ENCODE peak calls at places on chromosomes 11 and 22, in four cellular contexts. E, N, H and L are unnamed samples.

GRCh38 chr22:19818264-19819208 is 36.1 kb downstream of the GNB1L start:
- DNase-seq in H (no peak), E (no peak), N (no peak), L (peak; percentile 30)

GRCh38 chr11:134230339-134230738 is 5.9 kb downstream of the VPS26B start:
- DNase-seq in H (no peak), E (no peak), N (no peak), L (no peak)

GRCh38 chr22:41935015-41935908 is 8.7 kb upstream of the TNFRSF13C start:
- DNase-seq in H (no peak), E (no peak), N (no peak), L (no peak)

GRCh38 chr22:46050451-46050845 is 73.5 kb upstream of the WNT7B start:
- DNase-seq in E (no peak), H (no peak), N (no peak), L (no peak)

GRCh38 chr11:27385245-27385644 is 22.2 kb upstream of the CCDC34 start:
- DNase-seq in H (no peak), N (no peak), E (no peak), L (no peak)

GRCh38 chr11:72577271-72577681 is 96.9 kb downstream of the PDE2A start:
- DNase-seq in E (no peak), H (no peak), N (no peak), L (no peak)

GRCh38 chr11:40306938-40307548 is 1152.4 kb downstream of the LRRC4C start:
- DNase-seq in E (peak; percentile 28), N (no peak), H (peak; percentile 16), L (peak; percentile 60)

GRCh38 chr22:43263645-43264514 is 76.9 kb upstream of the TTLL12 start:
- DNase-seq in N (peak; percentile 85), E (peak; percentile 71), H (peak; percentile 68), L (peak; percentile 66)

GRCh38 chr11:36512016-36512415 is 1.9 kb upstream of the TRAF6 start:
- DNase-seq in N (no peak), H (no peak), E (no peak), L (no peak)

GRCh38 chr11:126484266-126484665 is 128.8 kb downstream of the ST3GAL4 start:
- DNase-seq in E (no peak), N (no peak), H (no peak), L (no peak)

GRCh38 chr11:109304159-109304558 is 117.8 kb upstream of the C11orf87 start:
- DNase-seq in N (no peak), E (no peak), H (no peak), L (no peak)

GRCh38 chr11:12150831-12151382 is 40.5 kb downstream of the MICAL2 start:
- DNase-seq in E (no peak), N (no peak), H (no peak), L (no peak)

GRCh38 chr11:117836077-117836960 is 11.8 kb upstream of the FXYD2 start:
- DNase-seq in N (no peak), E (no peak), H (no peak), L (no peak)

GRCh38 chr11:1820463-1821325 is 14.1 kb upstream of the SYT8 start:
- DNase-seq in E (no peak), N (no peak), H (no peak), L (no peak)

GRCh38 chr22:39592104-39593060 is 21.8 kb downstream of the CACNA1I start:
- DNase-seq in H (no peak), E (no peak), N (no peak), L (peak; percentile 49)

GRCh38 chr11:697028-697491 is 1.4 kb downstream of the TMEM80 start:
- DNase-seq in N (peak; percentile 56), H (no peak), E (no peak), L (no peak)

GRCh38 chr11:68859123-68859522 is 17.4 kb upstream of the CPT1A start:
- DNase-seq in E (no peak), N (no peak), H (no peak), L (no peak)

GRCh38 chr11:17873571-17873970 is 139.0 kb downstream of the KCNC1 start:
- DNase-seq in E (no peak), N (no peak), H (no peak), L (no peak)

GRCh38 chr11:86623041-86623621 is 49.3 kb downstream of the ME3 start:
- DNase-seq in E (no peak), N (no peak), H (no peak), L (no peak)

GRCh38 chr22:25572708-25573161 is 8.3 kb downstream of the GRK3 start:
- DNase-seq in H (no peak), N (peak; percentile 80), E (no peak), L (no peak)

GRCh38 chr11:18347471-18348125 is 25.2 kb downstream of the GTF2H1 start:
- DNase-seq in E (no peak), N (no peak), H (no peak), L (no peak)

GRCh38 chr11:116786360-116786759 is 1.5 kb downstream of the ZPR1 start:
- DNase-seq in N (no peak), E (no peak), H (no peak), L (no peak)

GRCh38 chr11:28223994-28224393 is 115.8 kb downstream of the METTL15 start:
- DNase-seq in H (no peak), N (no peak), E (no peak), L (no peak)

GRCh38 chr11:116215471-116216113 is 557.2 kb downstream of the BUD13 start:
- DNase-seq in N (no peak), H (peak; percentile 32), E (no peak), L (no peak)

GRCh38 chr11:129894281-129895125 is 875 bp downstream of the NFRKB start:
- DNase-seq in E (no peak), H (no peak), N (no peak), L (no peak)

GRCh38 chr22:28369849-28370248 is 309.8 kb downstream of the TTC28 start:
- DNase-seq in H (no peak), E (peak; percentile 21), N (no peak), L (no peak)

GRCh38 chr11:7473702-7474101 is 11.6 kb upstream of the OLFML1 start:
- DNase-seq in N (peak; percentile 40), H (no peak), E (no peak), L (no peak)

GRCh38 chr11:64564419-64564818 is 26.6 kb upstream of the SLC22A12 start:
- DNase-seq in H (no peak), E (no peak), N (no peak), L (no peak)

GRCh38 chr11:76164081-76164480 is 42.2 kb downstream of the WNT11 start:
- DNase-seq in E (no peak), H (no peak), N (no peak), L (no peak)

GRCh38 chr11:119371778-119372182 is 9.7 kb downstream of the USP2 start:
- DNase-seq in N (no peak), H (no peak), E (no peak), L (peak; percentile 44)

GRCh38 chr11:58465690-58466089 is 23.7 kb upstream of the OR5B12 start:
- DNase-seq in H (no peak), E (no peak), N (no peak), L (no peak)

GRCh38 chr11:5690216-5690615 is 626 bp downstream of the TRIM22 start:
- DNase-seq in H (no peak), N (no peak), E (no peak), L (no peak)

GRCh38 chr22:32512267-32512982 is 37.8 kb downstream of the FBXO7 start:
- DNase-seq in E (no peak), N (no peak), H (no peak), L (no peak)

GRCh38 chr22:35552186-35552842 is 11.7 kb downstream of the RASD2 start:
- DNase-seq in H (peak; percentile 99), N (no peak), E (peak; percentile 91), L (peak; percentile 87)
- TF ChIP-seq FOXM1 in H (no peak), N (no peak), E (no peak), L (no peak)

DNA sequence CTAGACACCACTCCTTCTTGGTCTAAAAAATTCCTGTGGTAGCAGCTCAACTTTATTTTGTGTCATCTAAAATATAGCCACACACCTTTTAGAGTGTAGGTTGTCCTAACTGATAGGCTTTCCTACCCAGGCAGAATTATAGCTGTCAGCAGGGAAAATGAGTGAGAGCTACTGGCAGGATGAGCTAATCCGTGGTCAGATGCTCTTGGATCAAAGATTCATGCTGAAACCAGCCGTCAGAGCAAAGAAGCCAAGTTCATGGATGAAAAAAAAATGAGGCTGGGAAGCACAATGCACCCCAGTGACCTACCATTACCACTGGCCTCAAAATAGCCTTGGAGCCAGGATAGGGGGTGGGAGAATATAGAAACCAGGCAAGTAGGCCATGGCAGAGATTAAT is 113.1 kb upstream of the BLID start:
- DNase-seq in H (no peak), E (no peak), N (no peak), L (no peak)
- TF ChIP-seq FOXM1 in H (no peak), E (no peak), N (no peak), L (no peak)

GRCh38 chr22:31509041-31509440 is 12.7 kb downstream of the SFI1 start:
- DNase-seq in N (no peak), E (no peak), H (no peak), L (no peak)

GRCh38 chr22:31504282-31504681 is 7.9 kb downstream of the SFI1 start:
- DNase-seq in N (no peak), E (no peak), H (no peak), L (no peak)

GRCh38 chr22:31508536-31508935 is 12.2 kb downstream of the SFI1 start:
- DNase-seq in E (no peak), N (no peak), H (no peak), L (no peak)
- TF ChIP-seq FOXM1 in E (no peak), N (no peak), H (no peak), L (no peak)

DNA sequence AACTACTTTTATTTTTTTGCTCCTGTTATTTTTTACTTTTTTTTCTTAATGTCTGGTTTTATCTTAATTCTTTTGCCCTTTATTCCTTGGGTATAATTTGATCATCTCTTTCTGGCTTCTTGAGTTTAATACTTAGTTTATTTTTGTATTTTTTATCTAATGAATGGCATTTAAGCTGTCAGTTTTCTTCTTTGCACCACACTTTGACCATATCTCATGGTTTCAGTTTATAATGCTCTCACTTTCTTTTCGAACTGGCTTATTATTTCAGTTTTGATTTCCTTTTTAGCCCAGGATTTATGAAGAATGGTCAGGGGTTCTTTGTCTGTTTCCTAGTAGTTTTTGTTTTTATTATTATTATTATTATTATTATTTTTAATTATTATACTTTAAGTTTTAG is 48.3 kb downstream of the QSER1 start:
- DNase-seq in H (no peak), N (peak; percentile 12), E (no peak), L (no peak)
- TF ChIP-seq FOXM1 in H (no peak), N (no peak), E (no peak), L (no peak)

GRCh38 chr22:29477919-29478318 is 2.1 kb upstream of the NEFH start:
- DNase-seq in N (no peak), E (peak; percentile 12), H (no peak), L (peak; percentile 53)
- TF ChIP-seq FOXM1 in N (no peak), E (no peak), H (no peak), L (no peak)

DNA sequence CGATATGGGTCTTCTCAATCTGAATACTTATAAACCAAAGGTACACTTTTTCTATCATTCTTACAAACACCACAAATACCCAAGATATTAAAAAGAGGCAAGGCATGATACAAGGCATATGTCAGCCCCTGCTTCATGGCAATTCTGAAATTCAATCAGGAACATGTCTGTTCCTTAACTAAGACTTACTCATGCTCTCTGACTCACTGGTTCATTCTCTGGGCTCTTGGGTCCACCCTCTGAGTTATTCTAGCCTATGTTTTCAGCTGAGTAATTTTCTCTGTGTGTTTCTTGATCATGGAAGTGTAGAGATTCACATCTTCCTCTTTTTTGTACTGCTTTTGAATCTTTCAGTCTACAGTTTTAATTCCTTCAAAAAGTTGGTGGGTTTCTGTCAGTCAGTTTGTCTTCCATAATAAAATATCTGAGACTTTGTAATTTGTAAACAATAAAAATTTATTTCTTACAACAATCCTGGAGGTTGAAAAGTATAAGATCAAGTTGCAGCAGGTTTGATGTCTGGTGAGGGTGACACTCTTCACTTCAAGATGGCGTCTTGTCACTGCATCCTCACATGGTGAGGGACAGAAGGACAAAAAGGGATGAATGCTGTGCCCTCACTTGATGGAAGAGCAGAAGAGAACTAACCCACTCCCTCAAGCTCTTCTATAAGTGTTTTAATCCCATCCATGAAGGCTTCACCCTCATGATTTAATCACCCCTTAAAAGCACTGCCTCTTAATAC is 211.7 kb downstream of the FAM76B start:
- DNase-seq in N (no peak), H (no peak), E (no peak), L (no peak)
- TF ChIP-seq FOXM1 in N (no peak), H (no peak), E (no peak), L (no peak)